ENCODE peak calls at places on chromosomes 7 and 10, in four cellular contexts. D is neural progenitor cell, G is dorsolateral prefrontal cortex, C is A549. K is an unnamed sample.

GRCh38 chr10:33129987-33130386 is 172.0 kb upstream of the ITGB1 start:
- DNase-seq in D (no peak), G (no peak), C (no peak), K (no peak)

GRCh38 chr7:158165711-158166110 is 421.9 kb downstream of the PTPRN2 start:
- DNase-seq in D (no peak), G (no peak), C (no peak), K (no peak)

GRCh38 chr10:104057717-104058116 is 28.0 kb downstream of the COL17A1 start:
- DNase-seq in D (peak), G (no peak), C (no peak), K (no peak)

GRCh38 chr10:53356616-53357349 is 584.2 kb upstream of the MBL2 start:
- DNase-seq in D (no peak), G (no peak), C (no peak), K (no peak)

GRCh38 chr7:34011711-34012110 is 106.4 kb downstream of the BMPER start:
- DNase-seq in D (no peak), G (no peak), C (no peak), K (no peak)

GRCh38 chr7:157360483-157361025 is 23.8 kb downstream of the DNAJB6 start:
- DNase-seq in D (no peak), G (no peak), C (no peak), K (no peak)

GRCh38 chr10:109205929-109206585 is 717.3 kb downstream of the XPNPEP1 start:
- DNase-seq in D (no peak), G (no peak), C (no peak), K (no peak)

GRCh38 chr10:683448-684071 is 5.9 kb downstream of the DIP2C start:
- DNase-seq in D (no peak), G (peak), C (peak), K (no peak)

GRCh38 chr10:100969175-100970075 is at the start of gene SEMA4G:
- DNase-seq in D (peak), G (no peak), C (peak), K (peak)

GRCh38 chr10:117454502-117454901 is 79.3 kb upstream of the PDZD8 start:
- DNase-seq in D (no peak), G (no peak), C (no peak), K (no peak)

GRCh38 chr7:117158941-117159705 is 163.7 kb downstream of the WNT2 start:
- DNase-seq in D (no peak), G (no peak), C (no peak), K (no peak)

GRCh38 chr7:1053002-1053411 is 8.7 kb downstream of the GPR146 start:
- DNase-seq in D (peak), G (no peak), C (no peak), K (no peak)

GRCh38 chr7:37196631-37197030 is 252.0 kb downstream of the ELMO1 start:
- DNase-seq in D (no peak), G (no peak), C (no peak), K (no peak)

GRCh38 chr10:69936091-69936490 is 116.6 kb upstream of the MACROH2A2 start:
- DNase-seq in D (peak), G (no peak), C (no peak), K (no peak)

GRCh38 chr10:13189946-13190345 is 28.6 kb downstream of the MCM10 start:
- DNase-seq in D (no peak), G (no peak), C (no peak), K (no peak)

GRCh38 chr10:123327450-123327849 is 173.2 kb downstream of the BUB3 start:
- DNase-seq in D (no peak), G (no peak), C (no peak), K (no peak)

GRCh38 chr10:102627446-102628293 is 16.6 kb upstream of the TRIM8 start:
- DNase-seq in D (peak), G (no peak), C (peak), K (peak)

GRCh38 chr10:89095701-89096391 is 105.2 kb downstream of the FAS start:
- DNase-seq in D (no peak), G (no peak), C (no peak), K (no peak)

GRCh38 chr7:130732980-130733865 is 784 bp downstream of the KLF14 start:
- DNase-seq in D (peak), G (no peak), C (peak), K (no peak)

GRCh38 chr10:36808625-36809362 is 316.6 kb upstream of the ANKRD30A start:
- DNase-seq in D (no peak), G (no peak), C (no peak), K (no peak)

GRCh38 chr10:35027567-35027966 is 62.6 kb downstream of the CUL2 start:
- DNase-seq in D (no peak), G (no peak), C (no peak), K (no peak)

GRCh38 chr7:132504071-132504470 is 72.2 kb downstream of the PLXNA4 start:
- DNase-seq in D (no peak), G (no peak), C (no peak), K (no peak)

GRCh38 chr10:133131053-133131452 is 29.0 kb upstream of the KNDC1 start:
- DNase-seq in D (no peak), G (peak), C (no peak), K (no peak)

GRCh38 chr7:135758531-135758932 is 9.9 kb upstream of the FAM180A start:
- DNase-seq in D (peak), G (no peak), C (no peak), K (no peak)

GRCh38 chr10:33772370-33773331 is 438.2 kb upstream of the NRP1 start:
- DNase-seq in D (peak), G (peak), C (no peak), K (peak)

GRCh38 chr7:20158684-20159083 is 58.5 kb downstream of the MACC1 start:
- DNase-seq in D (no peak), G (no peak), C (no peak), K (no peak)

GRCh38 chr7:37916673-37917660 is at the start of gene SFRP4:
- DNase-seq in D (peak), G (peak), C (peak), K (peak)

GRCh38 chr10:29378106-29378505 is 89.2 kb downstream of the LYZL1 start:
- DNase-seq in D (no peak), G (no peak), C (no peak), K (no peak)

GRCh38 chr10:71746344-71747037 is 26.8 kb downstream of the VSIR start:
- DNase-seq in D (peak), G (no peak), C (no peak), K (peak)

GRCh38 chr7:129136887-129137647 is 7.4 kb upstream of the TSPAN33 start:
- DNase-seq in D (no peak), G (no peak), C (no peak), K (no peak)

GRCh38 chr10:118840071-118840775 is 85.5 kb upstream of the CACUL1 start:
- DNase-seq in D (no peak), G (no peak), C (no peak), K (no peak)

GRCh38 chr7:79876769-79877362 is 257.8 kb upstream of the GNAI1 start:
- DNase-seq in D (no peak), G (no peak), C (no peak), K (no peak)

GRCh38 chr7:69776611-69777010 is 178.3 kb downstream of the AUTS2 start:
- DNase-seq in D (no peak), G (no peak), C (no peak), K (no peak)

GRCh38 chr7:45663167-45663921 is 89.2 kb downstream of the ADCY1 start:
- DNase-seq in D (peak), G (no peak), C (no peak), K (peak)

GRCh38 chr7:70637726-70638125 is 494.2 kb upstream of the GALNT17 start:
- DNase-seq in D (no peak), G (no peak), C (no peak), K (no peak)

GRCh38 chr7:22127835-22128527 is 182.3 kb upstream of the CDCA7L start:
- DNase-seq in D (no peak), G (no peak), C (no peak), K (no peak)

GRCh38 chr10:44995914-44996633 is 4.6 kb upstream of the ZNF22 start:
- DNase-seq in D (no peak), G (no peak), C (no peak), K (no peak)

GRCh38 chr10:51685768-51686167 is 13.6 kb downstream of the CSTF2T start:
- DNase-seq in D (peak), G (no peak), C (no peak), K (no peak)

GRCh38 chr10:51675088-51675487 is 24.3 kb downstream of the CSTF2T start:
- DNase-seq in D (no peak), G (no peak), C (no peak), K (no peak)

GRCh38 chr10:51683031-51683830 is 16.2 kb downstream of the CSTF2T start:
- DNase-seq in D (no peak), G (no peak), C (no peak), K (no peak)

GRCh38 chr10:51679841-51680240 is 19.6 kb downstream of the CSTF2T start:
- DNase-seq in D (no peak), G (no peak), C (no peak), K (no peak)
- TF ChIP-seq CTCF in D (no peak), G (no peak), C (no peak), K (no peak)

GRCh38 chr7:41148521-41148951 is 554.4 kb downstream of the INHBA start:
- DNase-seq in D (no peak), G (no peak), C (no peak), K (no peak)
- TF ChIP-seq CTCF in D (no peak), G (no peak), C (no peak), K (no peak)

GRCh38 chr10:98855403-98856189 is 380.1 kb downstream of the HPSE2 start:
- DNase-seq in D (no peak), G (no peak), C (no peak), K (no peak)

GRCh38 chr10:98861962-98862361 is 373.7 kb downstream of the HPSE2 start:
- DNase-seq in D (no peak), G (no peak), C (no peak), K (no peak)

GRCh38 chr10:98852686-98853085 is 383.0 kb downstream of the HPSE2 start:
- DNase-seq in D (no peak), G (no peak), C (no peak), K (no peak)

DNA sequence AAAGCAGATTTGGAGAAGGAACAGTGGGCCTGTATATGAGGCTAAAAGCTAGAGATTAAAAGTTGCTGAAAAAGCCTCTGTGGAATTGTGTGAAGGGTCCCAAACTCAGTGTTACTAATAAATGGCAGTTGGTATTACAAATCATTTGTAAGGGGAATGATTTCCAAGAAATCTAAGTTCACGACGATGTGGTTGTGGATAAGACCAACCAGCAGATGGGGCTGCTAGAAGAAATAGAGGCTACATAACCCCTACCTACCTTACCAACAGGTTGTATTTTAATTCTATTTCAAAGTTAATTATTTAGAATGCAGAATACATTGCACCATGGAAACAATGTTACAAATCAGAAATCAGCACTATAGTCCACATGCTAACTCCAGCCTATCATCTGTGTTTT is 377.1 kb downstream of the HPSE2 start:
- DNase-seq in D (peak), G (no peak), C (no peak), K (no peak)
- TF ChIP-seq CTCF in D (peak), G (no peak), C (peak), K (no peak)

DNA sequence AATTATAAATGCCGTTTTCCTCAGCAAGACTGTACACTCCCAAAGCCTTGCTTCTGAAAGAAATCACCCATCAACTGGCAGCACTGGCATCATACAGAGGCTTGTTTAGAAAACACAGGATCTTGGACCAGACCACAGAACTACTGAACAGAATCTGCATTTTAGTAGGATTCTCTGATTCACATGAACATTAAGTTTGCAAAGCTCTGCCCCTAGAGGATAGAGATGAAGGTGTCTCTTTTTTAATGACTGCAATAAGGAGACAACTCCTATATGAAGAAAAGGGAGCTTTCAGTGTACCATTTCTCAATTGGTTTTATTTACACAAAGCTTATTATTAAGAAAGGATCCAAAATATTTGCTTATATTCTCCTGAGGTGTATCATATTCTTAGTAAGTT is 172.7 kb downstream of the AGMO start:
- DNase-seq in D (no peak), G (no peak), C (no peak), K (no peak)
- TF ChIP-seq CTCF in D (no peak), G (no peak), C (no peak), K (no peak)

GRCh38 chr7:140203556-140203955 is 26.8 kb upstream of the KDM7A start:
- DNase-seq in D (no peak), G (no peak), C (no peak), K (no peak)
- TF ChIP-seq CTCF in D (no peak), G (no peak), C (no peak), K (no peak)